ENCODE peak calls at places on chromosomes 13 and 19, in six cellular contexts. One of them, this sample, is unnamed.
A peak's percentile ranks its signal among the peaks of the same experiment; 100 is the strongest.

GRCh38 chr13:98252931-98253470 is 75.9 kb upstream of the RNF113B start:
- DNase-seq in transverse colon: no peak
- DNase-seq in prostate gland: no peak
- DNase-seq in uterus: no peak
- DNase-seq in IMR-90: peak; percentile 88
- DNase-seq in upper lobe of left lung: no peak
- DNase-seq in this sample: no peak

GRCh38 chr19:17794731-17795494 is at the start of gene B3GNT3:
- DNase-seq in upper lobe of left lung: peak; percentile 82
- DNase-seq in prostate gland: peak; percentile 30
- DNase-seq in uterus: no peak
- DNase-seq in transverse colon: peak; percentile 95
- DNase-seq in IMR-90: no peak
- DNase-seq in this sample: peak; percentile 42

GRCh38 chr19:6048808-6049405 is 61.4 kb downstream of the RFX2 start:
- DNase-seq in upper lobe of left lung: no peak
- DNase-seq in uterus: peak; percentile 80
- DNase-seq in prostate gland: peak; percentile 70
- DNase-seq in IMR-90: peak; percentile 65
- DNase-seq in transverse colon: peak; percentile 83
- DNase-seq in this sample: peak; percentile 85

GRCh38 chr13:32669030-32669646 is 82.9 kb downstream of the PDS5B start:
- DNase-seq in transverse colon: no peak
- DNase-seq in uterus: no peak
- DNase-seq in upper lobe of left lung: no peak
- DNase-seq in prostate gland: no peak
- DNase-seq in IMR-90: peak; percentile 67
- DNase-seq in this sample: no peak

GRCh38 chr19:29560313-29561075 is 34.7 kb downstream of the VSTM2B start:
- DNase-seq in prostate gland: no peak
- DNase-seq in uterus: no peak
- DNase-seq in IMR-90: no peak
- DNase-seq in transverse colon: no peak
- DNase-seq in upper lobe of left lung: no peak
- DNase-seq in this sample: no peak

GRCh38 chr13:38381840-38382239 is 32.2 kb downstream of the UFM1 start:
- DNase-seq in transverse colon: no peak
- DNase-seq in IMR-90: no peak
- DNase-seq in upper lobe of left lung: no peak
- DNase-seq in uterus: no peak
- DNase-seq in prostate gland: no peak
- DNase-seq in this sample: no peak

GRCh38 chr13:39600766-39601165 is 2.2 kb downstream of the LHFPL6 start:
- DNase-seq in IMR-90: no peak
- DNase-seq in prostate gland: no peak
- DNase-seq in uterus: no peak
- DNase-seq in upper lobe of left lung: peak; percentile 3
- DNase-seq in transverse colon: no peak
- DNase-seq in this sample: no peak

GRCh38 chr13:112242777-112243176 is 133.4 kb upstream of the SPACA7 start:
- DNase-seq in prostate gland: no peak
- DNase-seq in upper lobe of left lung: no peak
- DNase-seq in uterus: no peak
- DNase-seq in IMR-90: no peak
- DNase-seq in transverse colon: no peak
- DNase-seq in this sample: peak; percentile 12

GRCh38 chr19:33177417-33177976 is 16.6 kb upstream of the LRP3 start:
- DNase-seq in IMR-90: no peak
- DNase-seq in uterus: no peak
- DNase-seq in transverse colon: no peak
- DNase-seq in prostate gland: peak; percentile 17
- DNase-seq in upper lobe of left lung: no peak
- DNase-seq in this sample: peak; percentile 75

GRCh38 chr19:29927944-29928669 is 13.9 kb upstream of the URI1 start:
- DNase-seq in upper lobe of left lung: no peak
- DNase-seq in transverse colon: no peak
- DNase-seq in prostate gland: no peak
- DNase-seq in uterus: no peak
- DNase-seq in IMR-90: no peak
- DNase-seq in this sample: no peak

GRCh38 chr13:67075239-67075638 is 154.9 kb downstream of the PCDH9 start:
- DNase-seq in transverse colon: no peak
- DNase-seq in upper lobe of left lung: no peak
- DNase-seq in uterus: no peak
- DNase-seq in prostate gland: no peak
- DNase-seq in IMR-90: peak; percentile 15
- DNase-seq in this sample: no peak

GRCh38 chr13:32255744-32256120 is 59.4 kb downstream of the ZAR1L start:
- DNase-seq in upper lobe of left lung: no peak
- DNase-seq in prostate gland: no peak
- DNase-seq in transverse colon: no peak
- DNase-seq in uterus: no peak
- DNase-seq in IMR-90: peak; percentile 76
- DNase-seq in this sample: no peak

GRCh38 chr13:45162194-45162593 is 38.7 kb downstream of the KCTD4 start:
- DNase-seq in upper lobe of left lung: no peak
- DNase-seq in uterus: no peak
- DNase-seq in IMR-90: peak; percentile 44
- DNase-seq in prostate gland: no peak
- DNase-seq in transverse colon: no peak
- DNase-seq in this sample: no peak

GRCh38 chr19:16496613-16496983 is 404 bp downstream of the C19orf44 start:
- DNase-seq in uterus: peak; percentile 59
- DNase-seq in upper lobe of left lung: no peak
- DNase-seq in IMR-90: peak; percentile 44
- DNase-seq in prostate gland: no peak
- DNase-seq in transverse colon: peak; percentile 20
- DNase-seq in this sample: peak; percentile 43

GRCh38 chr13:97855570-97855970 is 97.9 kb upstream of the IPO5 start:
- DNase-seq in prostate gland: peak; percentile 47
- DNase-seq in uterus: peak; percentile 36
- DNase-seq in upper lobe of left lung: no peak
- DNase-seq in IMR-90: peak; percentile 86
- DNase-seq in transverse colon: peak; percentile 10
- DNase-seq in this sample: peak; percentile 62

GRCh38 chr19:1324792-1325567 is 39.3 kb downstream of the EFNA2 start:
- DNase-seq in upper lobe of left lung: peak; percentile 89
- DNase-seq in IMR-90: peak; percentile 61
- DNase-seq in uterus: peak; percentile 31
- DNase-seq in prostate gland: no peak
- DNase-seq in transverse colon: peak; percentile 56
- DNase-seq in this sample: peak; percentile 90

GRCh38 chr13:79271616-79272015 is 134.4 kb downstream of the RBM26 start:
- DNase-seq in upper lobe of left lung: no peak
- DNase-seq in transverse colon: no peak
- DNase-seq in prostate gland: no peak
- DNase-seq in IMR-90: no peak
- DNase-seq in uterus: no peak
- DNase-seq in this sample: no peak

GRCh38 chr19:14553042-14553938 is 18.6 kb downstream of the NDUFB7 start:
- DNase-seq in uterus: no peak
- DNase-seq in prostate gland: no peak
- DNase-seq in transverse colon: no peak
- DNase-seq in upper lobe of left lung: peak; percentile 74
- DNase-seq in IMR-90: no peak
- DNase-seq in this sample: no peak

GRCh38 chr19:32662186-32662585 is 12.8 kb downstream of the ANKRD27 start:
- DNase-seq in transverse colon: no peak
- DNase-seq in prostate gland: no peak
- DNase-seq in IMR-90: peak; percentile 58
- DNase-seq in uterus: no peak
- DNase-seq in upper lobe of left lung: no peak
- DNase-seq in this sample: no peak

GRCh38 chr19:4776436-4777205 is 14.9 kb upstream of the FEM1A start:
- DNase-seq in uterus: no peak
- DNase-seq in prostate gland: no peak
- DNase-seq in IMR-90: no peak
- DNase-seq in upper lobe of left lung: no peak
- DNase-seq in transverse colon: no peak
- DNase-seq in this sample: peak; percentile 52

GRCh38 chr13:73849292-73849691 is 284.9 kb downstream of the KLF12 start:
- DNase-seq in transverse colon: peak; percentile 28
- DNase-seq in upper lobe of left lung: no peak
- DNase-seq in prostate gland: no peak
- DNase-seq in uterus: no peak
- DNase-seq in IMR-90: peak; percentile 52
- DNase-seq in this sample: no peak

GRCh38 chr13:98672947-98673545 is 79.4 kb downstream of the SLC15A1 start:
- DNase-seq in IMR-90: peak; percentile 75
- DNase-seq in upper lobe of left lung: no peak
- DNase-seq in transverse colon: peak; percentile 82
- DNase-seq in prostate gland: peak; percentile 54
- DNase-seq in uterus: peak; percentile 70
- DNase-seq in this sample: peak; percentile 67

DNA sequence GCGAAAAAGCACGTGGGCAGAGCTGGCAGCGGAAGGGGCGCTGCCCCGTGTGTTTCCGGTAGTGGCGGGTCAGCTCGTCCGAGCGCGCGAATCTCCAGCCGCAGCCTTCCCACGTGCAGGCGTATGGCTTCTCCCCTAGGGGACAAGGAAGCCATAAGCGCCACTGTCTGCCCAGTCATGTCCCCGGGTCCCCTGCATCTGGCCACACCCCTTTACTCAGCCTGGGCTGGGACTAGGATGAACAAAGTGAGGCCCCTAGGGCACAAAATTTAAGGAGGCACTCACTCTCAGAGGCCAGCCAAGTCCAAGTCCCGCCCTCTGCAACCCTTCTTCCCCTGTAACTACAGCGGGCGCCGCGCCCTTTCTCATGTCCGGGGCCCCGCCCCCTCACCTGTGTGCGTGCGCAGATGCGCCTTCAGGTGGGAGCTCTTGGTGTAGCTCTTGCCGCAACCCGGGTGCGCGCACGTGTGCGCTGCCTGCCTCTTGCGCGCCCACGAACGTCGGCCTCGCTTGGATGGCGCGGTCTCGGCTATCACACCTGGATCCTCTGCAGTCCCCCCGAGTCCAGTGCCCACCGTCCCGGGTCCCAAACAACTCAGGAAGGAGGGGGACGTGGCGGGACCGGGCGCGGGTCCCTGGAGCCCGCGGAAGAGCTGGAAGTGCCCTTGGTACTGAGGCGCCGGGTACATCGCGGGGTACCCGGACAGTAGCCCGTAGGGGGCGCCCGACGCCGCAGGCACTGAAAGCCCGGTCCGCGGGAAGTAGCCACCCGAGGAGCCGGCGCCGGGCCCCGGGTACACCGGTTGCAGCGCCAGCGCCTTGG is 1.9 kb downstream of the KLF1 start:
- DNase-seq in prostate gland: peak; percentile 84
- DNase-seq in uterus: no peak
- DNase-seq in upper lobe of left lung: peak; percentile 98
- DNase-seq in transverse colon: peak; percentile 96
- DNase-seq in IMR-90: peak; percentile 28
- DNase-seq in this sample: peak; percentile 78
- TF ChIP-seq CTCF in prostate gland: peak; percentile 69
- TF ChIP-seq CTCF in uterus: peak; percentile 13
- TF ChIP-seq CTCF in upper lobe of left lung: peak; percentile 58
- TF ChIP-seq CTCF in transverse colon: peak; percentile 74
- TF ChIP-seq CTCF in IMR-90: peak; percentile 52
- TF ChIP-seq CTCF in this sample: peak; percentile 51

GRCh38 chr19:51250786-51251452 is at the start of gene SIGLECL1:
- DNase-seq in uterus: no peak
- DNase-seq in prostate gland: no peak
- DNase-seq in IMR-90: no peak
- DNase-seq in upper lobe of left lung: peak; percentile 65
- DNase-seq in transverse colon: no peak
- DNase-seq in this sample: peak; percentile 81

GRCh38 chr19:51256053-51256682 is 5.3 kb downstream of the SIGLECL1 start:
- DNase-seq in upper lobe of left lung: no peak
- DNase-seq in transverse colon: no peak
- DNase-seq in IMR-90: no peak
- DNase-seq in uterus: no peak
- DNase-seq in prostate gland: no peak
- DNase-seq in this sample: no peak

GRCh38 chr19:51253088-51253806 is 2.4 kb downstream of the SIGLECL1 start:
- DNase-seq in uterus: no peak
- DNase-seq in prostate gland: no peak
- DNase-seq in transverse colon: no peak
- DNase-seq in IMR-90: no peak
- DNase-seq in upper lobe of left lung: no peak
- DNase-seq in this sample: no peak

GRCh38 chr19:51247972-51248371 is 2.9 kb upstream of the SIGLECL1 start:
- DNase-seq in prostate gland: no peak
- DNase-seq in IMR-90: no peak
- DNase-seq in transverse colon: no peak
- DNase-seq in upper lobe of left lung: no peak
- DNase-seq in uterus: no peak
- DNase-seq in this sample: no peak

DNA sequence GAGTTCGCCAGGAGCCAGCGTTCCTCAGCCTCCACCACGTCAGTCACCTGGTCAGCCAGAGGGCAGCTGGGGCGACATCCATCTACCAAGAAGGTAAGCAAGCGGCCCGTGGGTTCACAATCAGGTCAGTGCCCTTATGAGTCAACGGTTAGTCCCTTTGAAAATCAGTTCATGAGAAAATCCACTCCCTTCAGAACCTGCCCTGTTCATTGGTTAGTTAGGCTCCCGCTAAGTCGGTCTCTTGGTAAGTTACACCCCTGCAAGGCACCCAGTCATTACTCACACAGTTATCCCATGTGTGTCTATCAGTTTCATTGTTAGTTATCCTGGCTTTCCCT is 542 bp downstream of the SIGLECL1 start:
- DNase-seq in transverse colon: no peak
- DNase-seq in upper lobe of left lung: no peak
- DNase-seq in IMR-90: no peak
- DNase-seq in uterus: no peak
- DNase-seq in prostate gland: no peak
- DNase-seq in this sample: no peak
- TF ChIP-seq POLR2A in transverse colon: no peak
- TF ChIP-seq POLR2A in upper lobe of left lung: no peak
- TF ChIP-seq POLR2A in IMR-90: no peak
- TF ChIP-seq POLR2A in uterus: no peak
- TF ChIP-seq POLR2A in prostate gland: no peak
- TF ChIP-seq POLR2A in this sample: no peak

GRCh38 chr19:10820173-10820572 is 15.8 kb downstream of the TMED1 start:
- DNase-seq in uterus: no peak
- DNase-seq in prostate gland: no peak
- DNase-seq in IMR-90: no peak
- DNase-seq in upper lobe of left lung: no peak
- DNase-seq in transverse colon: no peak
- DNase-seq in this sample: no peak
- TF ChIP-seq CTCF in uterus: no peak
- TF ChIP-seq CTCF in prostate gland: peak; percentile 28
- TF ChIP-seq CTCF in IMR-90: peak; percentile 31
- TF ChIP-seq CTCF in upper lobe of left lung: no peak
- TF ChIP-seq CTCF in transverse colon: no peak
- TF ChIP-seq CTCF in this sample: no peak

DNA sequence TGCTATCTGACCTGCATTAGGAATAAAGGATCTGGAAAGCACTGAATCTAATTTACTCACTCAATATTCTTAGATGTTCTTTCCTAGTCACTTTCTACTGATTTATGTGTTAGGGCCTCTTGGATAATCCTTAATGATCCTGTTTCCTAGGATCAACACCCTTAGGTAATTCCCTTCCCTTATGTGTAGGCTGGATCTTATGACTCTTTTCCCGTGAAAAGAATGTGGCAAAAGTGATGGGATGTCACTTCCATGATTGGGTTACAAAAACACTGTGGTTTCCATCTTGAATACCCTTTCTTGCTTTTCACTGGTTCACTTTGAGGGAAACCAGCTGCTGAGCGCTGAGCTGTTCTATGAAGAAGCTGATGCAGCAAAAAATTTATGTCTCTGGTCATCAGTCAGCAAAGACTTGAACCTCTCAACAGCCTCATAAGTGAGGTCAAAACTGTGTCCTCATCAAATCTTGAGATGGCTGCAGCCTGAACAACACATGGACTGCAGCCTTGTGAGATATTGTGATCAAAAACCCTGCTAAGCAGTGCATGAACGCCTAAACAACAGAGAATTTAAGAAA is 609.4 kb downstream of the OLFM4 start:
- DNase-seq in upper lobe of left lung: no peak
- DNase-seq in uterus: no peak
- DNase-seq in transverse colon: no peak
- DNase-seq in IMR-90: no peak
- DNase-seq in prostate gland: no peak
- DNase-seq in this sample: no peak
- TF ChIP-seq POLR2A in upper lobe of left lung: no peak
- TF ChIP-seq POLR2A in uterus: no peak
- TF ChIP-seq POLR2A in transverse colon: no peak
- TF ChIP-seq POLR2A in IMR-90: no peak
- TF ChIP-seq POLR2A in prostate gland: no peak
- TF ChIP-seq POLR2A in this sample: no peak

This sample was measured in testis.